ENCODE peak calls at places on chromosomes 13 and 19, in five cellular contexts. T, G, O, D and X are unnamed samples.

GRCh38 chr13:74134777-74135305 is 637 bp upstream of the KLF12 start:
- DNase-seq in O (no peak), T (peak; percentile 61), D (peak; percentile 19), G (peak; percentile 62), X (no peak)

GRCh38 chr19:18577365-18577914 is 5.8 kb downstream of the UBA52 start:
- DNase-seq in O (no peak), G (no peak), T (no peak), D (no peak), X (no peak)

GRCh38 chr13:110726726-110727125 is 13.2 kb downstream of the ING1 start:
- DNase-seq in G (peak; percentile 17), T (no peak), D (no peak), O (no peak), X (no peak)

GRCh38 chr13:45678282-45678681 is 23.8 kb upstream of the CBY2 start:
- DNase-seq in O (no peak), D (no peak), G (no peak), T (no peak), X (no peak)

GRCh38 chr19:12913011-12913561 is 6.0 kb downstream of the SYCE2 start:
- DNase-seq in D (no peak), T (no peak), O (peak; percentile 2), G (no peak), X (no peak)

GRCh38 chr13:89310943-89311342 is 1639.8 kb downstream of the SLITRK5 start:
- DNase-seq in D (no peak), O (no peak), T (no peak), G (no peak), X (no peak)

GRCh38 chr13:66994097-66994496 is 236.0 kb downstream of the PCDH9 start:
- DNase-seq in O (peak; percentile 32), G (peak; percentile 93), T (peak; percentile 85), D (no peak), X (no peak)

GRCh38 chr13:91357613-91358383 is 10.3 kb downstream of the MIR17HG start:
- DNase-seq in T (no peak), G (no peak), D (no peak), O (no peak), X (no peak)

GRCh38 chr19:6088677-6089063 is 21.6 kb downstream of the RFX2 start:
- DNase-seq in O (no peak), G (no peak), D (no peak), T (no peak), X (no peak)

GRCh38 chr13:73910733-73911132 is 223.5 kb downstream of the KLF12 start:
- DNase-seq in G (no peak), T (no peak), D (no peak), O (no peak), X (no peak)

GRCh38 chr19:10852941-10853340 is 4.7 kb downstream of the C19orf38 start:
- DNase-seq in O (no peak), T (no peak), D (no peak), G (no peak), X (no peak)

GRCh38 chr13:31638577-31638976 is 100.7 kb upstream of the RXFP2 start:
- DNase-seq in O (no peak), G (peak; percentile 63), T (no peak), D (no peak), X (no peak)

GRCh38 chr19:29629836-29630534 is 23.9 kb downstream of the POP4 start:
- DNase-seq in O (no peak), T (no peak), D (no peak), G (no peak), X (no peak)

GRCh38 chr13:49206641-49207040 is 13.5 kb upstream of the MLNR start:
- DNase-seq in T (no peak), G (no peak), O (no peak), D (no peak), X (no peak)

GRCh38 chr19:29079331-29079730 is 133.6 kb downstream of the UQCRFS1 start:
- DNase-seq in D (no peak), G (no peak), T (no peak), O (no peak), X (no peak)

GRCh38 chr13:76331948-76332712 is 554.1 kb downstream of the KCTD12 start:
- DNase-seq in T (no peak), O (no peak), G (peak; percentile 66), D (no peak), X (no peak)

GRCh38 chr19:57759096-57759495 is 10.4 kb upstream of the ZNF586 start:
- DNase-seq in T (no peak), O (no peak), G (no peak), D (no peak), X (no peak)

GRCh38 chr13:46334008-46334407 is 53.0 kb downstream of the RUBCNL start:
- DNase-seq in G (peak; percentile 80), T (no peak), D (no peak), O (no peak), X (no peak)

GRCh38 chr13:28412981-28413380 is 81.9 kb downstream of the FLT1 start:
- DNase-seq in G (no peak), D (no peak), O (no peak), T (no peak), X (no peak)

GRCh38 chr13:60150538-60150937 is 13.2 kb downstream of the DIAPH3 start:
- DNase-seq in D (no peak), T (no peak), G (no peak), O (no peak), X (no peak)

GRCh38 chr19:35673121-35673804 is 6.9 kb downstream of the UPK1A start:
- DNase-seq in O (no peak), G (peak; percentile 41), T (peak; percentile 36), D (peak; percentile 46), X (peak; percentile 42)

GRCh38 chr19:37953125-37953524 is 46.1 kb downstream of the SIPA1L3 start:
- DNase-seq in G (no peak), D (no peak), T (no peak), O (no peak), X (no peak)

GRCh38 chr13:113114511-113115362 is 7.9 kb upstream of the F10 start:
- DNase-seq in T (no peak), G (no peak), O (no peak), D (no peak), X (no peak)

GRCh38 chr19:53659292-53659691 is 27.5 kb downstream of the DPRX start:
- DNase-seq in D (no peak), O (no peak), T (peak; percentile 31), G (peak; percentile 95), X (no peak)